ENCODE peak calls at places on chromosomes 4 and X, in four cellular contexts. F, G, R and N are unnamed samples.
A peak's percentile ranks its signal among the peaks of the same experiment; 100 is the strongest.

GRCh38 chrX:39477438-39478120 is 620.2 kb downstream of the BCOR start:
- DNase-seq in F (peak; percentile 53), G (no peak), R (peak; percentile 26), N (peak; percentile 50)

GRCh38 chr4:8919651-8920288 is 48.1 kb upstream of the HMX1 start:
- DNase-seq in F (peak; percentile 5), G (no peak), R (peak; percentile 21), N (no peak)

GRCh38 chr4:107755841-107756356 is 35.9 kb upstream of the PAPSS1 start:
- DNase-seq in F (no peak), G (no peak), R (no peak), N (no peak)

GRCh38 chrX:134758652-134759051 is 100.4 kb upstream of the PLAC1 start:
- DNase-seq in F (no peak), G (no peak), R (no peak), N (no peak)

GRCh38 chrX:119391279-119391678 is 7.9 kb upstream of the SLC25A43 start:
- DNase-seq in F (peak; percentile 32), G (no peak), R (peak; percentile 29), N (no peak)

GRCh38 chrX:119647552-119648420 is 41.6 kb upstream of the NKRF start:
- DNase-seq in F (no peak), G (no peak), R (no peak), N (peak; percentile 51)

GRCh38 chr4:123555500-123556273 is 159.1 kb downstream of the SPRY1 start:
- DNase-seq in F (peak; percentile 97), G (peak; percentile 88), R (peak; percentile 96), N (peak; percentile 92)

GRCh38 chr4:59612235-59612634 is 1587.9 kb upstream of the ADGRL3 start:
- DNase-seq in F (no peak), G (no peak), R (no peak), N (no peak)

GRCh38 chr4:2852481-2852881 is 8.8 kb downstream of the ADD1 start:
- DNase-seq in F (no peak), G (peak; percentile 48), R (no peak), N (peak; percentile 86)

GRCh38 chr4:153465583-153465921 is 608 bp upstream of the TMEM131L start:
- DNase-seq in F (peak; percentile 65), G (peak; percentile 45), R (peak; percentile 41), N (peak; percentile 74)

GRCh38 chrX:96729868-96730643 is 45.4 kb downstream of the DIAPH2 start:
- DNase-seq in F (no peak), G (no peak), R (no peak), N (no peak)

GRCh38 chr4:17690135-17690534 is 75.7 kb downstream of the MED28 start:
- DNase-seq in F (no peak), G (no peak), R (no peak), N (no peak)

GRCh38 chr4:102826890-102827673 is at the start of gene UBE2D3:
- DNase-seq in F (peak; percentile 96), G (peak; percentile 93), R (peak; percentile 95), N (peak; percentile 96)

GRCh38 chr4:153564630-153565525 is 98.7 kb downstream of the TMEM131L start:
- DNase-seq in F (peak; percentile 73), G (no peak), R (peak; percentile 50), N (no peak)

GRCh38 chr4:104596189-104596588 is 101.5 kb upstream of the CXXC4 start:
- DNase-seq in F (no peak), G (no peak), R (no peak), N (no peak)

GRCh38 chr4:8855781-8856245 is 15.8 kb downstream of the HMX1 start:
- DNase-seq in F (no peak), G (no peak), R (no peak), N (no peak)

GRCh38 chr4:110484767-110485166 is 8.8 kb downstream of the ENPEP start:
- DNase-seq in F (no peak), G (no peak), R (no peak), N (no peak)

GRCh38 chr4:182141046-182141445 is 102.2 kb upstream of the TENM3 start:
- DNase-seq in F (no peak), G (no peak), R (no peak), N (no peak)

GRCh38 chrX:130086414-130087207 is 23.7 kb downstream of the ELF4 start:
- DNase-seq in F (no peak), G (peak; percentile 63), R (no peak), N (peak; percentile 87)

GRCh38 chrX:103831803-103832544 is at the start of gene RAB9B:
- DNase-seq in F (peak; percentile 78), G (peak; percentile 64), R (peak; percentile 31), N (peak; percentile 56)

GRCh38 chr4:73127839-73128448 is 58.4 kb upstream of the COX18 start:
- DNase-seq in F (no peak), G (no peak), R (no peak), N (no peak)

GRCh38 chr4:53123171-53123570 is 242.7 kb downstream of the SCFD2 start:
- DNase-seq in F (no peak), G (no peak), R (no peak), N (no peak)

GRCh38 chrX:637660-638481 is 7.3 kb downstream of the SHOX start:
- DNase-seq in F (no peak), G (no peak), R (peak; percentile 11), N (no peak)

GRCh38 chr4:113125418-113125817 is 76.0 kb downstream of the ANK2 start:
- DNase-seq in F (no peak), G (no peak), R (no peak), N (no peak)

GRCh38 chr4:24210332-24210902 is 320.6 kb upstream of the PPARGC1A start:
- DNase-seq in F (peak; percentile 55), G (peak; percentile 64), R (no peak), N (peak; percentile 61)

GRCh38 chrX:154374361-154375155 is at the start of gene FLNA:
- DNase-seq in F (peak; percentile 54), G (no peak), R (peak; percentile 53), N (no peak)
- TF ChIP-seq POLR2A in F (no peak), G (no peak), R (no peak), N (no peak)

GRCh38 chr4:14977836-14978235 is 24.4 kb upstream of the CPEB2 start:
- DNase-seq in F (no peak), G (no peak), R (no peak), N (no peak)
- H3K27me3 ChIP-seq in F (no peaks in the 10 kb centered on the region), G (no peaks in the 10 kb centered on the region), R (no peaks in the 10 kb centered on the region), N (no peaks in the 10 kb centered on the region)

GRCh38 chr4:122360754-122361153 is 18.1 kb upstream of the ADAD1 start:
- DNase-seq in F (no peak), G (no peak), R (no peak), N (no peak)
- TF ChIP-seq POLR2A in F (no peak), G (no peak), R (no peak), N (no peak)

DNA sequence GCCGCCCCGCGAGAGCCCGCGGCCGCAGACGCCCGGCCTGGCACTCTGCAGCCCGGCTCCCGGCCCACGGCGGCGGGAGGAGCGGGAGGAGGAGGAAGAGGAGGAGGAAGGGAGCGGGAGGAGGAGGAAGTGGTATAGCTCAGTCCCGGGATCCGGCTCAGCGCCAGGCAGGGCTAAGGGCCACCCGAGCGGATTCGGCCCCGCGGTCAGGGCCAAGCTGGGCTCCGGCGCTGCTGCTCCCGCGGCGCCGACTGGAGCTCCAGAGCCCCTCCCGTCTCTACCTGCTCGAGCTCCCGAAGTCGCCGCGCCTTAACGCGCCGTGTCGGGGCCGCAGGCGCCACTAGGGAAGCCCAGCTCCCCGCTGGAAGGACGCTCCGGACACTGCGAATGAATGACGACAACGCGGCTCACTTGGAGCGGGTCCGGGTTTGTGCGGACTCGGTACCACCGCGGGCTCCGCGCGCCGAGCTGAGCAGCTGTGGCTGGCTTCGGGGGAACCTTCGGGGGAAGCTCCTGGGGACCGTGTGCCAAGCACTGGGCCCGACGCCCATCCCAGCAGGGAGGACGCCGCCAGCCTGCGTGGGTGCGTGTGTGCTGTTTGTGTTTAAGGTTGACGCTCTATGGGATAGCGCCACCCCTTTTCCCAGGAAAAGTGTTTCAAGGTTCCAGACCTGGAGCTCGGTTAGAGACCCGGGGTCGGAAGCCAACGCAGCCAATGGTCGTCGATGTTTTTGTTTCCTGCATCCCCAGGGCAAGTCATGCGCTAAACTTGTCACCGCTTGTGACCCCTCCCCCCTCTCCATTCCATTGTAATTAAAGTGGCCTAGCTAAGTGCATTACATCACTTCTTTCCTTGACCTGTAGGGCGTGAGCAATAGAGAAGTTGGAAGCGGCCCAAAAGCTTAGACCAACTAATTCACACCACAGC is at the start of gene TBC1D9:
- DNase-seq in F (peak; percentile 87), G (peak; percentile 92), R (peak; percentile 79), N (peak; percentile 94)
- H3K27me3 ChIP-seq in F (no peaks in the 10 kb centered on the region), G (no peaks in the 10 kb centered on the region), R (no peaks in the 10 kb centered on the region), N (no peaks in the 10 kb centered on the region)

GRCh38 chrX:46913710-46914109 is 1.5 kb downstream of the JADE3 start:
- DNase-seq in F (peak; percentile 33), G (peak; percentile 29), R (peak; percentile 27), N (peak; percentile 48)

GRCh38 chrX:46910415-46910814 is 1.8 kb upstream of the JADE3 start:
- DNase-seq in F (no peak), G (no peak), R (no peak), N (no peak)

GRCh38 chrX:46912673-46913491 is 661 bp downstream of the JADE3 start:
- DNase-seq in F (peak; percentile 45), G (peak; percentile 25), R (peak; percentile 45), N (peak; percentile 64)

GRCh38 chrX:46916273-46916672 is 4.1 kb downstream of the JADE3 start:
- DNase-seq in F (no peak), G (no peak), R (no peak), N (no peak)

DNA sequence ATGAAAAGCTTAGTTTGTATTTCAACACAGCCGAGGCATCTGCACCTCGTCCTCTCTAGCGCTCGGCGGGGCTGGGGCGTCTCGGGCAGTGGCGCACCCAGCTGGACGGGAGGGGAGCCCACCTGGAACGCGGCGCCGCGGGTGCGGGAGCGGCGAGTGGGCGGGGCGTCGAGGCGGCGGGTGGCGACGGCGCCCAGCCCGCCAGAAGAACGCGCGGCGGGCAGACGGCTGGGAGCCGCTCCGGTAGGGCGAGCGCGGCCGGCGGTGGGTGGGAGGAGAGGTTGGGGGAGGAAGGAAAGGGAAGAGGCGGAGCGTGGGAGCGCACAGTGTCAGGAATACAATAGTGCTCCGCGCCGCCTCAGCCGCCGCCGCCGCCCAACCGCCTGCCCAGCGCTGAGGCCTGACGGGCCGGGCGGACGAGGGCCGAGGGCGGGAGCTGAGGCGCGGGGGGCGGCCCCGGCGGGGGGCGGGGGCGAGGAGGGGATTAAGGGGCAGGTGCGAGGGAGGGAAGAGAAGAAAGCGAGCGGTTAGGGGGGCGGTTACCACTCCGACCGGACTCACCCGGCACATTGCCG is at the start of gene JADE3:
- DNase-seq in F (peak; percentile 79), G (peak; percentile 78), R (peak; percentile 76), N (peak; percentile 77)
- TF ChIP-seq POLR2A in F (peak; percentile 32), G (no peak), R (no peak), N (no peak)